ENCODE peak calls at places on chromosomes 11 and 22, in ten cellular contexts. One of them, this sample, is unnamed.

GRCh38 chr11:39668640-39669039 is 1790.8 kb downstream of the LRRC4C start:
- ATAC-seq in heart left ventricle: no peak
- ATAC-seq in central memory CD8-positive, alpha-beta T cell: no peak
- ATAC-seq in heart right ventricle: no peak
- ATAC-seq in stimulated activated naive CD8-positive, alpha-beta T cell treated with anti-CD3 and anti-CD28 coated beads, Interleukin-15, Interleukin-2, amounts not matched to agents 100 U/mL and 50 U/mL, for 24 hours: no peak
- ATAC-seq in body of pancreas: no peak
- ATAC-seq in natural killer cell: no peak
- ATAC-seq in lung: no peak
- ATAC-seq in CD4-positive, alpha-beta T cell: no peak
- ATAC-seq in activated naive CD8-positive, alpha-beta T cell treated with anti-CD3 and anti-CD28 coated beads, Interleukin-2, amount 50 U/mL, for 24 hours: no peak
- ATAC-seq in this sample: no peak

GRCh38 chr22:29078869-29079207 is 6.0 kb downstream of the KREMEN1 start:
- ATAC-seq in lung: no peak
- ATAC-seq in natural killer cell: no peak
- ATAC-seq in heart left ventricle: peak; percentile 28
- ATAC-seq in CD4-positive, alpha-beta T cell: no peak
- ATAC-seq in body of pancreas: no peak
- ATAC-seq in central memory CD8-positive, alpha-beta T cell: no peak
- ATAC-seq in heart right ventricle: peak; percentile 18
- ATAC-seq in activated naive CD8-positive, alpha-beta T cell treated with anti-CD3 and anti-CD28 coated beads, Interleukin-2, amount 50 U/mL, for 24 hours: no peak
- ATAC-seq in stimulated activated naive CD8-positive, alpha-beta T cell treated with anti-CD3 and anti-CD28 coated beads, Interleukin-15, Interleukin-2, amounts not matched to agents 100 U/mL and 50 U/mL, for 24 hours: no peak
- ATAC-seq in this sample: no peak

GRCh38 chr11:108199446-108200321 is 22.8 kb downstream of the NPAT start:
- ATAC-seq in heart right ventricle: no peak
- ATAC-seq in heart left ventricle: peak; percentile 54
- ATAC-seq in lung: no peak
- ATAC-seq in body of pancreas: no peak
- ATAC-seq in CD4-positive, alpha-beta T cell: peak; percentile 76
- ATAC-seq in stimulated activated naive CD8-positive, alpha-beta T cell treated with anti-CD3 and anti-CD28 coated beads, Interleukin-15, Interleukin-2, amounts not matched to agents 100 U/mL and 50 U/mL, for 24 hours: peak; percentile 88
- ATAC-seq in natural killer cell: peak; percentile 76
- ATAC-seq in activated naive CD8-positive, alpha-beta T cell treated with anti-CD3 and anti-CD28 coated beads, Interleukin-2, amount 50 U/mL, for 24 hours: peak; percentile 93
- ATAC-seq in central memory CD8-positive, alpha-beta T cell: no peak
- ATAC-seq in this sample: peak; percentile 93

GRCh38 chr11:104594228-104594958 is 303.9 kb downstream of the CASP12 start:
- ATAC-seq in lung: no peak
- ATAC-seq in central memory CD8-positive, alpha-beta T cell: no peak
- ATAC-seq in natural killer cell: no peak
- ATAC-seq in heart left ventricle: no peak
- ATAC-seq in activated naive CD8-positive, alpha-beta T cell treated with anti-CD3 and anti-CD28 coated beads, Interleukin-2, amount 50 U/mL, for 24 hours: peak; percentile 36
- ATAC-seq in heart right ventricle: no peak
- ATAC-seq in CD4-positive, alpha-beta T cell: no peak
- ATAC-seq in body of pancreas: no peak
- ATAC-seq in stimulated activated naive CD8-positive, alpha-beta T cell treated with anti-CD3 and anti-CD28 coated beads, Interleukin-15, Interleukin-2, amounts not matched to agents 100 U/mL and 50 U/mL, for 24 hours: peak; percentile 9
- ATAC-seq in this sample: peak; percentile 82

GRCh38 chr22:48919187-48919590 is 908.5 kb downstream of the BRD1 start:
- ATAC-seq in CD4-positive, alpha-beta T cell: no peak
- ATAC-seq in activated naive CD8-positive, alpha-beta T cell treated with anti-CD3 and anti-CD28 coated beads, Interleukin-2, amount 50 U/mL, for 24 hours: no peak
- ATAC-seq in stimulated activated naive CD8-positive, alpha-beta T cell treated with anti-CD3 and anti-CD28 coated beads, Interleukin-15, Interleukin-2, amounts not matched to agents 100 U/mL and 50 U/mL, for 24 hours: no peak
- ATAC-seq in heart left ventricle: no peak
- ATAC-seq in body of pancreas: no peak
- ATAC-seq in lung: no peak
- ATAC-seq in heart right ventricle: no peak
- ATAC-seq in central memory CD8-positive, alpha-beta T cell: no peak
- ATAC-seq in natural killer cell: no peak
- ATAC-seq in this sample: no peak

GRCh38 chr11:116990811-116991210 is 107.4 kb downstream of the SIK3 start:
- ATAC-seq in heart right ventricle: no peak
- ATAC-seq in lung: no peak
- ATAC-seq in stimulated activated naive CD8-positive, alpha-beta T cell treated with anti-CD3 and anti-CD28 coated beads, Interleukin-15, Interleukin-2, amounts not matched to agents 100 U/mL and 50 U/mL, for 24 hours: no peak
- ATAC-seq in natural killer cell: no peak
- ATAC-seq in body of pancreas: no peak
- ATAC-seq in CD4-positive, alpha-beta T cell: no peak
- ATAC-seq in activated naive CD8-positive, alpha-beta T cell treated with anti-CD3 and anti-CD28 coated beads, Interleukin-2, amount 50 U/mL, for 24 hours: no peak
- ATAC-seq in central memory CD8-positive, alpha-beta T cell: no peak
- ATAC-seq in heart left ventricle: no peak
- ATAC-seq in this sample: no peak

GRCh38 chr22:43304831-43305230 is 38.3 kb downstream of the SCUBE1 start:
- ATAC-seq in heart right ventricle: no peak
- ATAC-seq in heart left ventricle: no peak
- ATAC-seq in lung: no peak
- ATAC-seq in natural killer cell: no peak
- ATAC-seq in central memory CD8-positive, alpha-beta T cell: no peak
- ATAC-seq in CD4-positive, alpha-beta T cell: no peak
- ATAC-seq in activated naive CD8-positive, alpha-beta T cell treated with anti-CD3 and anti-CD28 coated beads, Interleukin-2, amount 50 U/mL, for 24 hours: no peak
- ATAC-seq in body of pancreas: no peak
- ATAC-seq in stimulated activated naive CD8-positive, alpha-beta T cell treated with anti-CD3 and anti-CD28 coated beads, Interleukin-15, Interleukin-2, amounts not matched to agents 100 U/mL and 50 U/mL, for 24 hours: no peak
- ATAC-seq in this sample: no peak

GRCh38 chr11:63165710-63166310 is 21.8 kb upstream of the SLC22A24 start:
- ATAC-seq in lung: no peak
- ATAC-seq in heart left ventricle: no peak
- ATAC-seq in natural killer cell: no peak
- ATAC-seq in activated naive CD8-positive, alpha-beta T cell treated with anti-CD3 and anti-CD28 coated beads, Interleukin-2, amount 50 U/mL, for 24 hours: no peak
- ATAC-seq in central memory CD8-positive, alpha-beta T cell: no peak
- ATAC-seq in stimulated activated naive CD8-positive, alpha-beta T cell treated with anti-CD3 and anti-CD28 coated beads, Interleukin-15, Interleukin-2, amounts not matched to agents 100 U/mL and 50 U/mL, for 24 hours: no peak
- ATAC-seq in CD4-positive, alpha-beta T cell: no peak
- ATAC-seq in heart right ventricle: no peak
- ATAC-seq in body of pancreas: no peak
- ATAC-seq in this sample: no peak

GRCh38 chr22:38924197-38924952 is 33.0 kb upstream of the APOBEC3A start:
- ATAC-seq in stimulated activated naive CD8-positive, alpha-beta T cell treated with anti-CD3 and anti-CD28 coated beads, Interleukin-15, Interleukin-2, amounts not matched to agents 100 U/mL and 50 U/mL, for 24 hours: no peak
- ATAC-seq in activated naive CD8-positive, alpha-beta T cell treated with anti-CD3 and anti-CD28 coated beads, Interleukin-2, amount 50 U/mL, for 24 hours: no peak
- ATAC-seq in lung: peak; percentile 55
- ATAC-seq in heart right ventricle: peak; percentile 51
- ATAC-seq in body of pancreas: peak; percentile 79
- ATAC-seq in natural killer cell: no peak
- ATAC-seq in heart left ventricle: peak; percentile 46
- ATAC-seq in CD4-positive, alpha-beta T cell: no peak
- ATAC-seq in central memory CD8-positive, alpha-beta T cell: no peak
- ATAC-seq in this sample: no peak

GRCh38 chr11:9512370-9513019 is 51.7 kb downstream of the ZNF143 start:
- ATAC-seq in central memory CD8-positive, alpha-beta T cell: no peak
- ATAC-seq in lung: no peak
- ATAC-seq in stimulated activated naive CD8-positive, alpha-beta T cell treated with anti-CD3 and anti-CD28 coated beads, Interleukin-15, Interleukin-2, amounts not matched to agents 100 U/mL and 50 U/mL, for 24 hours: no peak
- ATAC-seq in heart left ventricle: no peak
- ATAC-seq in heart right ventricle: no peak
- ATAC-seq in CD4-positive, alpha-beta T cell: no peak
- ATAC-seq in body of pancreas: no peak
- ATAC-seq in activated naive CD8-positive, alpha-beta T cell treated with anti-CD3 and anti-CD28 coated beads, Interleukin-2, amount 50 U/mL, for 24 hours: no peak
- ATAC-seq in natural killer cell: no peak
- ATAC-seq in this sample: no peak

GRCh38 chr11:65293909-65294381 is 20.7 kb upstream of the CDC42EP2 start:
- ATAC-seq in heart right ventricle: peak; percentile 23
- ATAC-seq in stimulated activated naive CD8-positive, alpha-beta T cell treated with anti-CD3 and anti-CD28 coated beads, Interleukin-15, Interleukin-2, amounts not matched to agents 100 U/mL and 50 U/mL, for 24 hours: no peak
- ATAC-seq in natural killer cell: no peak
- ATAC-seq in heart left ventricle: peak; percentile 41
- ATAC-seq in lung: no peak
- ATAC-seq in CD4-positive, alpha-beta T cell: no peak
- ATAC-seq in activated naive CD8-positive, alpha-beta T cell treated with anti-CD3 and anti-CD28 coated beads, Interleukin-2, amount 50 U/mL, for 24 hours: no peak
- ATAC-seq in body of pancreas: no peak
- ATAC-seq in central memory CD8-positive, alpha-beta T cell: no peak
- ATAC-seq in this sample: no peak

GRCh38 chr11:64971421-64972233 is at the start of gene MAJIN:
- ATAC-seq in activated naive CD8-positive, alpha-beta T cell treated with anti-CD3 and anti-CD28 coated beads, Interleukin-2, amount 50 U/mL, for 24 hours: peak; percentile 29
- ATAC-seq in CD4-positive, alpha-beta T cell: peak; percentile 82
- ATAC-seq in heart left ventricle: peak; percentile 79
- ATAC-seq in heart right ventricle: peak; percentile 96
- ATAC-seq in lung: peak; percentile 59
- ATAC-seq in stimulated activated naive CD8-positive, alpha-beta T cell treated with anti-CD3 and anti-CD28 coated beads, Interleukin-15, Interleukin-2, amounts not matched to agents 100 U/mL and 50 U/mL, for 24 hours: peak; percentile 48
- ATAC-seq in central memory CD8-positive, alpha-beta T cell: peak; percentile 19
- ATAC-seq in natural killer cell: peak; percentile 73
- ATAC-seq in body of pancreas: peak; percentile 95
- ATAC-seq in this sample: peak; percentile 14

GRCh38 chr22:27133951-27134664 is 476.7 kb downstream of the MIAT start:
- ATAC-seq in body of pancreas: no peak
- ATAC-seq in natural killer cell: peak; percentile 43
- ATAC-seq in heart left ventricle: peak; percentile 88
- ATAC-seq in lung: peak; percentile 43
- ATAC-seq in stimulated activated naive CD8-positive, alpha-beta T cell treated with anti-CD3 and anti-CD28 coated beads, Interleukin-15, Interleukin-2, amounts not matched to agents 100 U/mL and 50 U/mL, for 24 hours: peak; percentile 53
- ATAC-seq in activated naive CD8-positive, alpha-beta T cell treated with anti-CD3 and anti-CD28 coated beads, Interleukin-2, amount 50 U/mL, for 24 hours: peak; percentile 75
- ATAC-seq in heart right ventricle: peak; percentile 66
- ATAC-seq in central memory CD8-positive, alpha-beta T cell: no peak
- ATAC-seq in CD4-positive, alpha-beta T cell: no peak
- ATAC-seq in this sample: peak; percentile 66

GRCh38 chr11:93694109-93694508 is 32.6 kb downstream of the CEP295 start:
- ATAC-seq in central memory CD8-positive, alpha-beta T cell: no peak
- ATAC-seq in lung: no peak
- ATAC-seq in body of pancreas: no peak
- ATAC-seq in natural killer cell: no peak
- ATAC-seq in stimulated activated naive CD8-positive, alpha-beta T cell treated with anti-CD3 and anti-CD28 coated beads, Interleukin-15, Interleukin-2, amounts not matched to agents 100 U/mL and 50 U/mL, for 24 hours: no peak
- ATAC-seq in heart right ventricle: no peak
- ATAC-seq in heart left ventricle: no peak
- ATAC-seq in activated naive CD8-positive, alpha-beta T cell treated with anti-CD3 and anti-CD28 coated beads, Interleukin-2, amount 50 U/mL, for 24 hours: no peak
- ATAC-seq in CD4-positive, alpha-beta T cell: no peak
- ATAC-seq in this sample: no peak

GRCh38 chr22:36237462-36238347 is 1.6 kb downstream of the APOL2 start:
- ATAC-seq in body of pancreas: no peak
- ATAC-seq in central memory CD8-positive, alpha-beta T cell: no peak
- ATAC-seq in lung: no peak
- ATAC-seq in activated naive CD8-positive, alpha-beta T cell treated with anti-CD3 and anti-CD28 coated beads, Interleukin-2, amount 50 U/mL, for 24 hours: peak; percentile 11
- ATAC-seq in CD4-positive, alpha-beta T cell: no peak
- ATAC-seq in natural killer cell: no peak
- ATAC-seq in heart right ventricle: no peak
- ATAC-seq in heart left ventricle: no peak
- ATAC-seq in stimulated activated naive CD8-positive, alpha-beta T cell treated with anti-CD3 and anti-CD28 coated beads, Interleukin-15, Interleukin-2, amounts not matched to agents 100 U/mL and 50 U/mL, for 24 hours: peak; percentile 19
- ATAC-seq in this sample: peak; percentile 27

GRCh38 chr22:33893486-33893885 is 26.8 kb downstream of the LARGE1 start:
- ATAC-seq in heart right ventricle: no peak
- ATAC-seq in activated naive CD8-positive, alpha-beta T cell treated with anti-CD3 and anti-CD28 coated beads, Interleukin-2, amount 50 U/mL, for 24 hours: no peak
- ATAC-seq in lung: no peak
- ATAC-seq in CD4-positive, alpha-beta T cell: no peak
- ATAC-seq in body of pancreas: no peak
- ATAC-seq in stimulated activated naive CD8-positive, alpha-beta T cell treated with anti-CD3 and anti-CD28 coated beads, Interleukin-15, Interleukin-2, amounts not matched to agents 100 U/mL and 50 U/mL, for 24 hours: no peak
- ATAC-seq in heart left ventricle: no peak
- ATAC-seq in central memory CD8-positive, alpha-beta T cell: no peak
- ATAC-seq in natural killer cell: no peak
- ATAC-seq in this sample: no peak

GRCh38 chr22:31739795-31740201 is 10.1 kb downstream of the PRR14L start:
- ATAC-seq in stimulated activated naive CD8-positive, alpha-beta T cell treated with anti-CD3 and anti-CD28 coated beads, Interleukin-15, Interleukin-2, amounts not matched to agents 100 U/mL and 50 U/mL, for 24 hours: no peak
- ATAC-seq in heart left ventricle: peak; percentile 67
- ATAC-seq in activated naive CD8-positive, alpha-beta T cell treated with anti-CD3 and anti-CD28 coated beads, Interleukin-2, amount 50 U/mL, for 24 hours: no peak
- ATAC-seq in natural killer cell: no peak
- ATAC-seq in heart right ventricle: peak; percentile 49
- ATAC-seq in central memory CD8-positive, alpha-beta T cell: no peak
- ATAC-seq in lung: no peak
- ATAC-seq in CD4-positive, alpha-beta T cell: no peak
- ATAC-seq in body of pancreas: peak; percentile 92
- ATAC-seq in this sample: no peak

GRCh38 chr22:22995166-22995565 is 75.2 kb upstream of the GNAZ start:
- ATAC-seq in heart right ventricle: no peak
- ATAC-seq in activated naive CD8-positive, alpha-beta T cell treated with anti-CD3 and anti-CD28 coated beads, Interleukin-2, amount 50 U/mL, for 24 hours: no peak
- ATAC-seq in natural killer cell: no peak
- ATAC-seq in CD4-positive, alpha-beta T cell: no peak
- ATAC-seq in body of pancreas: no peak
- ATAC-seq in heart left ventricle: no peak
- ATAC-seq in lung: no peak
- ATAC-seq in stimulated activated naive CD8-positive, alpha-beta T cell treated with anti-CD3 and anti-CD28 coated beads, Interleukin-15, Interleukin-2, amounts not matched to agents 100 U/mL and 50 U/mL, for 24 hours: no peak
- ATAC-seq in central memory CD8-positive, alpha-beta T cell: no peak
- ATAC-seq in this sample: no peak

GRCh38 chr22:45460288-45461109 is 42.2 kb upstream of the FBLN1 start:
- ATAC-seq in activated naive CD8-positive, alpha-beta T cell treated with anti-CD3 and anti-CD28 coated beads, Interleukin-2, amount 50 U/mL, for 24 hours: no peak
- ATAC-seq in CD4-positive, alpha-beta T cell: no peak
- ATAC-seq in natural killer cell: no peak
- ATAC-seq in heart left ventricle: peak; percentile 97
- ATAC-seq in lung: no peak
- ATAC-seq in stimulated activated naive CD8-positive, alpha-beta T cell treated with anti-CD3 and anti-CD28 coated beads, Interleukin-15, Interleukin-2, amounts not matched to agents 100 U/mL and 50 U/mL, for 24 hours: no peak
- ATAC-seq in body of pancreas: peak; percentile 70
- ATAC-seq in heart right ventricle: peak; percentile 97
- ATAC-seq in central memory CD8-positive, alpha-beta T cell: no peak
- ATAC-seq in this sample: no peak

GRCh38 chr11:1017269-1018005 is 19.1 kb downstream of the MUC6 start:
- ATAC-seq in central memory CD8-positive, alpha-beta T cell: peak; percentile 27
- ATAC-seq in CD4-positive, alpha-beta T cell: no peak
- ATAC-seq in body of pancreas: peak; percentile 23
- ATAC-seq in natural killer cell: peak; percentile 43
- ATAC-seq in stimulated activated naive CD8-positive, alpha-beta T cell treated with anti-CD3 and anti-CD28 coated beads, Interleukin-15, Interleukin-2, amounts not matched to agents 100 U/mL and 50 U/mL, for 24 hours: no peak
- ATAC-seq in heart right ventricle: no peak
- ATAC-seq in lung: no peak
- ATAC-seq in activated naive CD8-positive, alpha-beta T cell treated with anti-CD3 and anti-CD28 coated beads, Interleukin-2, amount 50 U/mL, for 24 hours: peak; percentile 21
- ATAC-seq in heart left ventricle: peak; percentile 46
- ATAC-seq in this sample: peak; percentile 37

GRCh38 chr11:61488651-61489291 is 19.8 kb upstream of the LRRC10B start:
- ATAC-seq in heart left ventricle: peak; percentile 48
- ATAC-seq in activated naive CD8-positive, alpha-beta T cell treated with anti-CD3 and anti-CD28 coated beads, Interleukin-2, amount 50 U/mL, for 24 hours: no peak
- ATAC-seq in body of pancreas: peak; percentile 85
- ATAC-seq in heart right ventricle: peak; percentile 82
- ATAC-seq in central memory CD8-positive, alpha-beta T cell: no peak
- ATAC-seq in lung: no peak
- ATAC-seq in natural killer cell: no peak
- ATAC-seq in stimulated activated naive CD8-positive, alpha-beta T cell treated with anti-CD3 and anti-CD28 coated beads, Interleukin-15, Interleukin-2, amounts not matched to agents 100 U/mL and 50 U/mL, for 24 hours: no peak
- ATAC-seq in CD4-positive, alpha-beta T cell: no peak
- ATAC-seq in this sample: no peak

GRCh38 chr11:114260483-114260882 is 35.7 kb upstream of the NNMT start:
- ATAC-seq in central memory CD8-positive, alpha-beta T cell: no peak
- ATAC-seq in heart left ventricle: peak; percentile 3
- ATAC-seq in activated naive CD8-positive, alpha-beta T cell treated with anti-CD3 and anti-CD28 coated beads, Interleukin-2, amount 50 U/mL, for 24 hours: no peak
- ATAC-seq in lung: no peak
- ATAC-seq in heart right ventricle: no peak
- ATAC-seq in stimulated activated naive CD8-positive, alpha-beta T cell treated with anti-CD3 and anti-CD28 coated beads, Interleukin-15, Interleukin-2, amounts not matched to agents 100 U/mL and 50 U/mL, for 24 hours: no peak
- ATAC-seq in CD4-positive, alpha-beta T cell: no peak
- ATAC-seq in body of pancreas: peak; percentile 33
- ATAC-seq in natural killer cell: no peak
- ATAC-seq in this sample: no peak